ENCODE peak calls at places on chromosomes 5 and 9, in eight cellular contexts. W is hepatocyte, S is neural progenitor cell, D is astrocyte, K is SK-N-SH, P is endothelial cell of umbilical vein, Y is OCI-LY7, U is IMR-90. X is an unnamed sample.

GRCh38 chr5:142215915-142216681 is 107.5 kb downstream of the NDFIP1 start:
- DNase-seq in Y (no peak), D (peak), S (no peak), K (no peak), W (peak), P (peak), U (peak), X (peak)

GRCh38 chr9:2336055-2336454 is 285.5 kb upstream of the VLDLR start:
- DNase-seq in P (peak), U (peak), K (no peak), D (no peak), W (no peak), S (no peak), Y (no peak), X (no peak)

GRCh38 chr5:5645891-5646290 is 223.4 kb downstream of the ICE1 start:
- DNase-seq in D (no peak), K (no peak), P (no peak), W (no peak), U (no peak), Y (no peak), S (no peak), X (no peak)

GRCh38 chr5:78747703-78748359 is 99.3 kb upstream of the LHFPL2 start:
- DNase-seq in D (peak), P (no peak), U (peak), W (no peak), Y (no peak), K (no peak), S (no peak), X (no peak)

GRCh38 chr9:124353811-124354274 is 61.4 kb downstream of the PSMB7 start:
- DNase-seq in P (no peak), K (no peak), Y (no peak), U (peak), W (no peak), S (no peak), D (peak), X (no peak)

GRCh38 chr5:1794896-1795290 is 4.7 kb downstream of the MRPL36 start:
- DNase-seq in W (no peak), D (no peak), K (no peak), Y (no peak), U (no peak), P (no peak), S (no peak), X (no peak)

GRCh38 chr5:76980518-76981144 is 27.8 kb downstream of the CRHBP start:
- DNase-seq in U (no peak), D (no peak), K (no peak), P (no peak), W (no peak), S (no peak), Y (no peak), X (no peak)

GRCh38 chr5:163880307-163880706 is 374.9 kb downstream of the MAT2B start:
- DNase-seq in U (peak), S (no peak), Y (no peak), D (peak), P (no peak), W (no peak), K (no peak), X (peak)

GRCh38 chr5:73691301-73691700 is 65.3 kb downstream of the ARHGEF28 start:
- DNase-seq in U (peak), W (no peak), D (peak), P (no peak), Y (no peak), S (no peak), K (no peak), X (no peak)
- H3K4me2 ChIP-seq in U (no peak), W (no peak), D (peak), P (peak), Y (no peak), S (no peak), K (peak), X (no peak)

DNA sequence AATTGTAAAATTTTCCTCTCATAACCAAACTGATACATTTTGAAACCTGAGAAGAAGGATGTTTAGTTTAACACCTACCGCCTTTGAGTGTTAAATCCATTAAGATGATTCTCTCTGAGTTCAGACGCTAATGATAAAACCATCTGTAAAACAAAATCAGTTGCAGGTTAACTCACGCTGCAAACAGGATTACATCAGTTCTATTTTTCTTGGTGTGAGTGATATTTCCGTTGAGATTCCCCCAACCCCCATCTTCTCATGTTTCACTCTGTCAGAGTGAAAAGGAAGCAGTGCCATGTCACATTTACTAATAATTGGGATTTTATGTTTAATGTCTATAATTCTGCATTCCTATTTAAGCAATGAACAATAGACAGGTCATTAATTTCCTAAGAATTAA is 146.5 kb downstream of the FANCC start:
- DNase-seq in P (peak), U (peak), Y (peak), W (no peak), S (no peak), K (no peak), D (peak), X (no peak)
- H2AFZ ChIP-seq in P (no peak), U (no peak), Y (peak), W (no peak), S (no peak), K (peak), D (no peak), X (no peak)

GRCh38 chr9:72424131-72424530 is 59.1 kb upstream of the ZFAND5 start:
- DNase-seq in W (no peak), D (no peak), U (no peak), K (no peak), S (no peak), P (no peak), Y (no peak), X (no peak)

GRCh38 chr9:72431036-72431435 is 66.0 kb upstream of the ZFAND5 start:
- DNase-seq in K (no peak), Y (no peak), U (no peak), S (no peak), W (no peak), P (no peak), D (peak), X (no peak)

GRCh38 chr9:72427801-72428200 is 62.8 kb upstream of the ZFAND5 start:
- DNase-seq in P (no peak), U (no peak), K (no peak), S (no peak), Y (no peak), D (no peak), W (no peak), X (no peak)

DNA sequence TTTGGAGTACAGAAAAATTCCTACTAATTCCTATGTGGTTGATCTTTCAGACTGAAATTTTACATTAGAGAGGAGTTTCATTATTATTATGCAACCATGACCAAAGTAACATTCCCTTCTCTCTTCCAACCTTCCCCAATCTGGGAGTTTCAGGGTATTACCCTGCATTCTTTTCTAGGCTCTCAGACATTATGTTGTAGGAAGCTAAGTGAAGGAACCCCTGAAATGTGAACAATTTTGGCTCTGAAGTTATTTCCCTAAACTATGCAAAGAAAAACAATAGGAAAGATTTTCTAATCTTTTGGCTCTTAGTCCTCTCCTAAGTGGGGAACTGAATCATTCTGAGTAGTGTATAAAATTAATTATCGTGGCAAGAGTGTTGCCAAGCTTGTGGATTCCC is 63.3 kb upstream of the ZFAND5 start:
- DNase-seq in S (no peak), D (peak), U (peak), K (no peak), Y (no peak), W (no peak), P (peak), X (peak)
- H3K4me3 ChIP-seq in S (no peak), D (no peak), U (no peak), K (peak), Y (no peak), W (no peak), P (no peak), X (no peak)

DNA sequence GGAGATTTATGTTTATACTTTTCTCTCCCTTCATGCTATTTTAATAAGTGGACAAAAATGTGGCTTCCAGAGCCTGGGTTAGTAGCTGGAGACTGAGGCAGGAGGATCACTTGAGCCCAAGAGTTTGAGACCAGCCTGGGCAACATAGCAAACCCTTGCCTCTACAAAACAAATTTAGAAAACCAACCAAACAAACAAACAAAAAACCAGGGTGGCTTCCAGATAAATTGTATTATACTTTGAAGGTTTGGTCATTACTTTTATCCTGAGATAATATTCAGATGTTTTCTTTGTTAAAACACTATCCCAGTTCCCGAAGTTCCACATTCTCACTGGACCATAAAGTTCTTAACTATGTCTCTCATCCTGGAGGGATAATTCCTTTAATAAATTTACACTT is 46.0 kb downstream of the ALDH1A1 start:
- DNase-seq in K (no peak), Y (no peak), S (no peak), U (no peak), W (no peak), P (no peak), D (no peak), X (no peak)
- H3K4me2 ChIP-seq in K (no peak), Y (no peak), S (no peak), U (no peak), W (no peak), P (no peak), D (no peak), X (no peak)

GRCh38 chr5:180975338-180975737 is 13.3 kb upstream of the BTNL3 start:
- DNase-seq in Y (peak), D (no peak), S (no peak), K (no peak), W (no peak), P (no peak), U (no peak), X (no peak)
- H2AFZ ChIP-seq in Y (no peak), D (no peak), S (no peak), K (no peak), W (no peak), P (no peak), U (no peak), X (no peak)

GRCh38 chr5:88836195-88836838 is 46.7 kb downstream of the MEF2C start:
- DNase-seq in U (peak), P (peak), Y (no peak), S (no peak), W (peak), K (no peak), D (no peak), X (peak)
- H3K4me3 ChIP-seq in U (no peak), P (peak), Y (peak), S (no peak), W (no peak), K (no peak), D (peak), X (no peak)

DNA sequence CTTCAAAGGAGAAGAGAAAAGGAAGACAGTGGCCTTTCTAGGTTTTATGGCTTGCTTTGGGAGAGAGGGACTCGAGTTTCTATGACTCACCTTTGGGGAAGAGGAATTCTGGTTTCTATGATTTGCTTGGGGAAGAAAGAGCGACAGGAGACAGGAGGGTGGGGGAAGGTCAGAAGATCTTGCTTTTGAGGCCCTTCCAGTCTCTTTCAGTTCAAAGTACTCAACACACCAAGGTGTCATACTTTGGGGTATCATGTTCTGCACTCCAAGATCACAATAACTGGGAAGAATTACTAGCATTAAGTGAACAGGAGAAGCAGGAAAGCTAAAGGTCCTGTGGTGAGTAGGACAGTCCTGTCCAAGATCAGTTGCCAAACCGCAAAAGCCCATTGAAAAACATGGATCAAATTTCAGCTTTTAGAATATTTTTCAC is 324.5 kb downstream of the ARHGEF28 start:
- DNase-seq in S (no peak), W (no peak), U (peak), D (peak), Y (no peak), K (no peak), P (no peak), X (peak)
- H3K4me2 ChIP-seq in S (no peak), W (no peak), U (no peak), D (peak), Y (no peak), K (peak), P (no peak), X (no peak)

DNA sequence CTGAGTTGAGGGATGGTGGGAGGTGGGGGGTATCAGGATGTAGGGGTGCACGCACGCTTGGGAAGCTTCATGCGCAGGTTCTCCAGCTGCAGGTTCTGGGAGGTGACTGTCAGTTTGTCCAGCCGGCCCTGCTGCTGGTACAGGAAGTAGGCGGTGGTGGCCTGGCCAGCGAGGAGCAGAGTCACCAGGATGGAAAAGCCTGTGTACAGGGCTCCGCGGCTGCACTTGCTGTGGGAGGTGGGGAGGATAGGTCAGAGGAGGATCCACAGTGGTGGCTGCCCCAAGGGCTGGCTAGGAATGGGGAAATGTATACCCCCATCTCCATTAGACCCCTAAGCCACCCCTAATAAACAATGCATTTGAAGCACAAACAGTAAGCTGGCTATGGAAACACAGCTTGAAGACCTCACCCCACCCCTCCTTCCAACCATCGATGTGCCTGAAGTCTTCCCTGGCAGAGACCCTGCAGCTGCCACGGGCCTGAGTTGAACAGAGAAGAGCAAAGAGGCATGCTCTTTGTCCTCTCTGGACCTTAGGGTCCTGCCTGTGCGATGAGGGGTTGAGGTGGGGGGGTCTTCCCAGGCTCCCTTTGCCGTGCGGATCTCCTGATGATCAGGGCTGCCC is 5.5 kb downstream of the CD74 start:
- DNase-seq in W (no peak), S (no peak), Y (no peak), K (no peak), D (no peak), U (no peak), P (no peak), X (no peak)
- H2AFZ ChIP-seq in W (no peak), S (no peak), Y (no peak), K (no peak), D (no peak), U (no peak), P (no peak), X (no peak)

GRCh38 chr5:140988036-140988997 is 22.0 kb downstream of the PCDHAC2 start:
- DNase-seq in S (no peak), D (no peak), Y (no peak), P (no peak), W (peak), U (no peak), K (no peak), X (no peak)
- H3K4me3 ChIP-seq in S (no peak), D (no peak), Y (no peak), P (no peak), W (no peak), U (no peak), K (no peak), X (no peak)

DNA sequence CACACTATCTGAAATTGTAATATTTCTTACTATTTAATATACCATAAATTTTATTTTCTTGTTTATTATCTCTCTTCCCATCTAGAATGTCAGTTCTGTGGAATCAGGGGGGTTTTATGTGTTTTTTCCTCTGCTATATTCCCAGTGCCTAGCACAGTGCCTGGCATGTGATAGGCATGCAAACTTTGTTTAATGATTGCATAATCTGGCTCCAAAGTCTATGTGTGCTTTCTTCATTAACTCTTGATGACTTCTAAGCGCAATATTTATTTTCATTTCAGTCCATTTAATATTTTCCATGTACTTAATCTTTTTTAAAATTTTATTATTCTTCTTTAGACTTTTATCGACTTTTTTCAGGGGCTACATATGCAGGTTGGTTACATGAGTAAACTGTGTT is 60.4 kb upstream of the CDK5RAP2 start:
- DNase-seq in S (no peak), D (no peak), Y (no peak), W (no peak), K (no peak), P (no peak), U (no peak), X (no peak)
- H3K4me2 ChIP-seq in S (no peak), D (no peak), Y (no peak), W (no peak), K (no peak), P (no peak), U (no peak), X (no peak)

X was measured in mammary epithelial cell.